ENCODE peak calls at places on chromosomes 11 and 22, in seven cellular contexts. C is GM12865, T is heart left ventricle, F is tibial nerve, Z is endothelial cell, I is heart right ventricle, B is NB4. Q is an unnamed sample.

GRCh38 chr11:123144707-123145106 is 50.3 kb downstream of the CLMP start:
- DNase-seq in Z (no peak), I (no peak), F (no peak), C (no peak), B (no peak), T (no peak), Q (no peak)

GRCh38 chr11:68439355-68440065 is 21.0 kb upstream of the PPP6R3 start:
- DNase-seq in C (no peak), F (no peak), B (no peak), I (no peak), T (no peak), Z (no peak), Q (no peak)

GRCh38 chr22:22111267-22111751 is 128.7 kb upstream of the TOP3B start:
- DNase-seq in I (no peak), Z (no peak), C (peak), T (no peak), F (no peak), B (no peak), Q (no peak)

GRCh38 chr11:88538088-88538487 is 200.6 kb upstream of the CTSC start:
- DNase-seq in B (no peak), I (no peak), C (no peak), Z (no peak), T (no peak), F (no peak), Q (no peak)

GRCh38 chr11:82046778-82047177 is 686.9 kb downstream of the FAM181B start:
- DNase-seq in B (no peak), T (no peak), C (no peak), F (no peak), Z (no peak), I (no peak), Q (no peak)

GRCh38 chr11:125494601-125494986 is 1.5 kb downstream of the FEZ1 start:
- DNase-seq in F (no peak), C (peak), B (no peak), I (no peak), T (no peak), Z (no peak), Q (peak)

GRCh38 chr11:87006035-87006434 is 31.7 kb upstream of the TMEM135 start:
- DNase-seq in Z (no peak), I (no peak), C (no peak), F (no peak), T (no peak), B (no peak), Q (no peak)

GRCh38 chr11:60933416-60933815 is 9.2 kb downstream of the TMEM132A start:
- DNase-seq in C (no peak), T (no peak), I (no peak), Z (no peak), F (no peak), B (no peak), Q (no peak)

GRCh38 chr22:45784357-45785277 is 113.0 kb downstream of the ATXN10 start:
- DNase-seq in T (no peak), B (no peak), C (peak), I (peak), Z (no peak), F (no peak), Q (no peak)

GRCh38 chr22:29458551-29458950 is 20.2 kb downstream of the RFPL1 start:
- DNase-seq in T (no peak), F (no peak), Z (no peak), B (no peak), C (no peak), I (no peak), Q (no peak)

GRCh38 chr22:44325718-44326548 is 13.2 kb upstream of the SHISAL1 start:
- DNase-seq in Z (no peak), F (no peak), C (no peak), T (no peak), I (no peak), B (no peak), Q (no peak)

GRCh38 chr11:70364745-70365535 is 33.4 kb upstream of the CTTN start:
- DNase-seq in I (no peak), C (no peak), Z (no peak), F (no peak), T (no peak), B (peak), Q (no peak)

GRCh38 chr11:102911758-102912481 is 37.1 kb upstream of the MMP12 start:
- DNase-seq in F (no peak), T (no peak), I (no peak), B (no peak), C (no peak), Z (no peak), Q (no peak)

GRCh38 chr11:73055002-73055401 is 87.1 kb downstream of the FCHSD2 start:
- DNase-seq in C (no peak), Z (no peak), F (no peak), I (no peak), T (no peak), B (no peak), Q (no peak)

GRCh38 chr11:19660076-19660475 is 52.6 kb upstream of the NAV2 start:
- DNase-seq in F (no peak), B (peak), Z (no peak), I (no peak), T (no peak), C (peak), Q (no peak)

GRCh38 chr11:71843858-71844257 is 10.9 kb downstream of the DEFB108B start:
- DNase-seq in Z (no peak), C (no peak), I (no peak), T (no peak), F (no peak), B (no peak), Q (no peak)

GRCh38 chr22:23401910-23402274 is 178.2 kb downstream of the IGLL1 start:
- DNase-seq in F (no peak), B (no peak), Z (no peak), T (no peak), I (no peak), C (no peak), Q (no peak)

GRCh38 chr22:22408269-22408668 is 100.3 kb downstream of the ZNF280B start:
- DNase-seq in Z (no peak), T (no peak), B (no peak), I (no peak), F (no peak), C (no peak), Q (no peak)

GRCh38 chr11:102139081-102139498 is 28.8 kb downstream of the YAP1 start:
- DNase-seq in T (peak), B (no peak), Z (no peak), C (no peak), I (no peak), F (no peak), Q (no peak)

GRCh38 chr11:65436412-65437032 is 13.9 kb downstream of the NEAT1 start:
- DNase-seq in Z (no peak), F (peak), C (no peak), T (peak), I (no peak), B (no peak), Q (no peak)

GRCh38 chr22:19772673-19773469 is 12.3 kb downstream of the TBX1 start:
- DNase-seq in T (no peak), B (peak), Z (peak), C (peak), I (peak), F (no peak), Q (no peak)

GRCh38 chr11:117535201-117535869 is 207.7 kb downstream of the CEP164 start:
- DNase-seq in Z (no peak), B (peak), F (peak), I (peak), C (no peak), T (no peak), Q (peak)

GRCh38 chr22:50123119-50123518 is 33.3 kb downstream of the MOV10L1 start:
- DNase-seq in T (no peak), I (no peak), C (no peak), Z (no peak), B (no peak), F (no peak), Q (no peak)

GRCh38 chr22:27802389-27803079 is 978 bp upstream of the MN1 start:
- DNase-seq in Z (no peak), T (no peak), I (no peak), F (no peak), B (no peak), C (no peak), Q (no peak)

DNA sequence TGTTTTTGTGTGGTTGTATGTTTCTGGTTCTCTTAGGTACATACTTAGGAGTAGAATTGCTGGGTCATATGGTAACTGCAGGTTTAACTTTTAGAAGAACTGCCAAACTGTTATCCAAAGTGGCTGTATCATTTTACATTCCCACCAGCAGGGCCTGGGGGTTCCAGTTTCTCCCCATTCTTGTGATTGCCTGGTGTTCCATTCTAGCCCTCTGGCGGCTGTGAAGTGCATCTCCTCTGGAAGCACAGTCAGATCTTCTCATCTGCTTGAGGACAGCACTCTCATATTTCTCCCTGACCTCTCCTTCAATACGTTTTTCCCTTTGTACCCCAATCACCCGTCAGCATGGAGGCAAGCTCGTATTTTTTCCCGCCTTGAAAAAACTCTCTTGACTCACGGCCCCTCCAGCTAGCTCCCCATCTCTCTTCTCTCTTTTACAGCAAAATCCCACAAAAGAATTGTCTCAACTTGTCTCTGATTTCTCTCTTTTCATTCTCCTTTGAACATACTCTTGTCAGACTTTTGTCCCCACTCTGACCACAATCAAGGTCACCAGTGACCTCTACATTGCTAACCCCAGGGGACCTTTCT is 56.8 kb upstream of the THY1 start:
- DNase-seq in C (peak), F (no peak), B (peak), T (no peak), Z (peak), I (no peak), Q (no peak)
- TF ChIP-seq CTCF in C (peak), F (peak), B (peak), T (no peak), Z (peak), I (peak), Q (no peak)

DNA sequence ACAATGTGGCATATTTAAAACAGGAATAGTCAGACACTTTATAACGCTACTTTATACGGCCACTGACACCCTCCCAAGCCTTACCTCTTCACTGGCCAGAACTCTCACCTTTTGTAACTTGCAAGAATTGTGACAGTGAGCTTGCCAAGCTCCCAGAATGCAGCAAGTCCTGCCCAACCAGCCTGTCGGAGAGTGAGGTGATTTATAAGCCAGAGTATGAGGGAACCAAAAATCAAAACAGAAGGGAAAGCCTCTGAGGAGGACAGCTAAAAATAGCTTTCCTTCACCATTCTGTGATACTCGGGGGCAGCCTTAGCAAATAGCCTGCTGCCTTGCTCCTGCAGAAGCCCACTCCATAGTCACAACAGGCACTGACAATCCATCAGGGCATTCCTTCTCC is 229.7 kb downstream of the FAM76B start:
- DNase-seq in C (no peak), T (no peak), I (no peak), Z (no peak), B (no peak), F (no peak), Q (no peak)
- TF ChIP-seq CTCF in C (no peak), T (no peak), I (no peak), Z (no peak), B (no peak), F (no peak), Q (no peak)

GRCh38 chr22:46797355-46797754 is 34.9 kb downstream of the TBC1D22A start:
- DNase-seq in F (no peak), Z (no peak), T (no peak), B (peak), I (no peak), C (peak), Q (no peak)
- TF ChIP-seq CTCF in F (no peak), Z (no peak), T (no peak), B (peak), I (peak), C (peak), Q (no peak)

GRCh38 chr11:25247336-25247735 is 750.5 kb downstream of the LUZP2 start:
- DNase-seq in T (no peak), F (no peak), Z (no peak), C (no peak), I (no peak), B (no peak), Q (no peak)
- TF ChIP-seq CTCF in T (no peak), F (no peak), Z (no peak), C (no peak), I (no peak), B (no peak), Q (no peak)

GRCh38 chr11:58629857-58630256 is 7.4 kb downstream of the CNTF start:
- DNase-seq in F (no peak), T (no peak), C (peak), B (peak), I (no peak), Z (peak), Q (no peak)
- TF ChIP-seq CTCF in F (peak), T (peak), C (peak), B (peak), I (peak), Z (peak), Q (no peak)

DNA sequence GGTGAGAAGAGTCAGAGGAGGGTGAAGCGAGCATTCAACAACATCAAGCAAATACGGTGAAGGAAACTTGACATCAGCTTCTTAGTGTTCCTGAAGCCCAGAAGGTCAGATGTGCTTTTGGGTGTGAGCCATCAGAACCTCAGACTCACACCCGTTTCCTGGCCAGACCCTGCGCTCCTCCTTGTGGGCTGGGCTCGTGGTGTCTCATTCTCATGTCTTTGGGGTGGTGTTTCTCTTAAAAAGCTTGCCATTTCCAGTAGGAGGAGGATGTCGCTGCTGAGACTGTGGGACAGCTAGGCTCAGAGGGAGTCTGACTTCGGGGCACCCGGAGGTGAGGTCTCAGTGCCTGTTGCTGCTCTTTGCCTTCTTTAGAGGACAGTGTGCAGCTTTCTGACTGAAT is 24.2 kb downstream of the PPFIBP2 start:
- DNase-seq in Z (no peak), C (no peak), B (no peak), T (peak), I (no peak), F (peak), Q (no peak)
- TF ChIP-seq CTCF in Z (no peak), C (no peak), B (no peak), T (no peak), I (peak), F (no peak), Q (no peak)

GRCh38 chr11:32070707-32071106 is 20.2 kb upstream of the RCN1 start:
- DNase-seq in C (no peak), I (no peak), T (no peak), F (no peak), B (no peak), Z (no peak), Q (no peak)

GRCh38 chr11:32068134-32068533 is 22.7 kb upstream of the RCN1 start:
- DNase-seq in I (no peak), Z (no peak), F (no peak), C (no peak), B (no peak), T (no peak), Q (no peak)

GRCh38 chr11:32069361-32070058 is 21.4 kb upstream of the RCN1 start:
- DNase-seq in C (peak), I (no peak), F (no peak), T (no peak), B (no peak), Z (no peak), Q (no peak)

GRCh38 chr11:32072872-32073661 is 17.8 kb upstream of the RCN1 start:
- DNase-seq in C (no peak), I (no peak), T (no peak), Z (no peak), B (no peak), F (no peak), Q (no peak)

GRCh38 chr11:32071811-32072210 is 19.1 kb upstream of the RCN1 start:
- DNase-seq in T (no peak), Z (peak), B (no peak), F (no peak), C (no peak), I (no peak), Q (no peak)
- TF ChIP-seq CTCF in T (no peak), Z (peak), B (no peak), F (peak), C (peak), I (peak), Q (no peak)

DNA sequence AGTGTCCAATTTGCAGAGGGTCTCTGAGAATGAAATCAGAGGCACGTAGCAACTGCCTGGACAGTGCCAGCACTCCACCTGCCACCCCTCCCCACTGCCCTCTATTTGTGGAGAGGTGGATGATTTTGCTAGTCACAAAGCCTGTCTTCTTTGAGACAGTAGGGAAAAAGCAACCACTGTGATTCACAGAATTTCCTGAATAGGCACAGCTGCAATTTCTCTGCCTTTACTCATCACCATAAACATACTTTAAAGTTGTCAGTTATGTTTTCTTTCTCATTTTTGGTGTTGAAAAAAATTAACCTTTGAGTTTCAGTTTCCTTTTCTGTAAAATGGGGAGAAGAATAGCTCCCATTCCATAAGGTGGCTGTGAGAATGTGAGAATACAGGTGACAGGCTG is 134.3 kb downstream of the TEAD1 start:
- DNase-seq in B (no peak), T (no peak), I (no peak), C (peak), F (no peak), Z (no peak), Q (no peak)
- TF ChIP-seq CTCF in B (no peak), T (no peak), I (no peak), C (no peak), F (no peak), Z (no peak), Q (no peak)

GRCh38 chr11:122100222-122101080 is 15.6 kb downstream of the BLID start:
- DNase-seq in I (peak), C (no peak), Z (peak), F (peak), T (peak), B (no peak), Q (peak)

GRCh38 chr11:122104381-122104780 is 11.6 kb downstream of the BLID start:
- DNase-seq in I (no peak), B (no peak), F (no peak), C (no peak), Z (no peak), T (no peak), Q (no peak)

GRCh38 chr11:122103366-122103765 is 12.6 kb downstream of the BLID start:
- DNase-seq in I (no peak), Z (no peak), B (no peak), T (no peak), F (no peak), C (no peak), Q (no peak)

GRCh38 chr11:122101625-122102291 is 14.3 kb downstream of the BLID start:
- DNase-seq in Z (peak), B (no peak), I (peak), C (no peak), T (peak), F (peak), Q (peak)

GRCh38 chr11:122102426-122102825 is 13.6 kb downstream of the BLID start:
- DNase-seq in I (no peak), C (no peak), F (no peak), T (no peak), Z (no peak), B (no peak), Q (no peak)
- TF ChIP-seq CTCF in I (no peak), C (no peak), F (no peak), T (no peak), Z (no peak), B (no peak), Q (no peak)

GRCh38 chr11:894575-895201 is 15.9 kb downstream of the CHID1 start:
- DNase-seq in C (no peak), F (no peak), B (no peak), T (no peak), Z (no peak), I (no peak), Q (no peak)

GRCh38 chr11:889686-890475 is 20.7 kb downstream of the CHID1 start:
- DNase-seq in B (no peak), C (no peak), Z (no peak), F (no peak), T (no peak), I (no peak), Q (no peak)

GRCh38 chr11:893008-893654 is 17.5 kb downstream of the CHID1 start:
- DNase-seq in F (no peak), T (no peak), I (no peak), B (no peak), Z (no peak), C (no peak), Q (no peak)

GRCh38 chr11:890794-891600 is 19.6 kb downstream of the CHID1 start:
- DNase-seq in Z (no peak), C (no peak), T (no peak), B (no peak), F (no peak), I (no peak), Q (no peak)

DNA sequence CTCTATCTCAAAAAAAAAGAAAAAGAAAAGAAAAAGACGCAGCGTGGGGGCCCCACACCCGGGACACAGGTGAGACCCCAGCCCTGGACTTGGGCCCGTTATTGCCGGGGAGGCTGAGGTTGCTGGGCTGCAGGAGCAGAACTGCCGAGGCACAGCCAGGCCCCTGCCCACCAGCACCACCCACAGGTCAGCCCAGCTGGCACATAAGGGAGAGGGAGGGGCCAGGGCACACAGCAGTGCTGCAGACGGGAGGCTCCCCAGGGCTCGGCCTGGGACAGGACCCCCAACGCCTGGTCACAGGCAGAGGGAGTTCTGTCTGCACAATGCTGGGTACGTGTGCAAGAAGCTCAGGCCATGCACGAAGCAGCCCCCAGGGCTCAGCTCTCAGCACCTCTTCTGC is 18.5 kb downstream of the CHID1 start:
- DNase-seq in I (no peak), T (no peak), F (no peak), Z (no peak), C (no peak), B (no peak), Q (no peak)
- TF ChIP-seq CTCF in I (no peak), T (no peak), F (no peak), Z (no peak), C (no peak), B (no peak), Q (no peak)

Q was measured in dorsolateral prefrontal cortex.